ENCODE peak calls at places on chromosomes 4 and X, in five cellular contexts. One of them, this sample, is unnamed.

GRCh38 chrX:129979207-129979920 is 3.1 kb upstream of the BCORL1 start:
- DNase-seq in WERI-Rb-1: peak; percentile 17
- DNase-seq in Peyer's patch: no peak
- DNase-seq in A549: no peak
- DNase-seq in ovary: peak; percentile 42
- DNase-seq in this sample: no peak

GRCh38 chrX:44884944-44885343 is 12.0 kb downstream of the KDM6A start:
- DNase-seq in WERI-Rb-1: no peak
- DNase-seq in Peyer's patch: no peak
- DNase-seq in A549: no peak
- DNase-seq in ovary: no peak
- DNase-seq in this sample: no peak

GRCh38 chr4:173270312-173271027 is 63.7 kb downstream of the HMGB2 start:
- DNase-seq in WERI-Rb-1: no peak
- DNase-seq in Peyer's patch: no peak
- DNase-seq in A549: no peak
- DNase-seq in ovary: no peak
- DNase-seq in this sample: no peak

GRCh38 chr4:7361256-7361655 is 73.5 kb downstream of the PSAPL1 start:
- DNase-seq in WERI-Rb-1: no peak
- DNase-seq in Peyer's patch: no peak
- DNase-seq in A549: no peak
- DNase-seq in ovary: peak; percentile 70
- DNase-seq in this sample: no peak

GRCh38 chrX:129845616-129846190 is 2.0 kb upstream of the ZDHHC9 start:
- DNase-seq in WERI-Rb-1: no peak
- DNase-seq in Peyer's patch: no peak
- DNase-seq in A549: no peak
- DNase-seq in ovary: no peak
- DNase-seq in this sample: no peak

GRCh38 chr4:184355111-184355604 is 119.2 kb downstream of the IRF2 start:
- DNase-seq in WERI-Rb-1: no peak
- DNase-seq in Peyer's patch: no peak
- DNase-seq in A549: no peak
- DNase-seq in ovary: no peak
- DNase-seq in this sample: no peak

GRCh38 chr4:151267822-151268535 is 9.0 kb upstream of the PRSS48 start:
- DNase-seq in WERI-Rb-1: no peak
- DNase-seq in Peyer's patch: no peak
- DNase-seq in A549: no peak
- DNase-seq in ovary: no peak
- DNase-seq in this sample: no peak

GRCh38 chr4:33722800-33723511 is 2521.4 kb downstream of the ARAP2 start:
- DNase-seq in WERI-Rb-1: no peak
- DNase-seq in Peyer's patch: no peak
- DNase-seq in A549: no peak
- DNase-seq in ovary: no peak
- DNase-seq in this sample: no peak

GRCh38 chr4:147481577-147482109 is 746 bp downstream of the EDNRA start:
- DNase-seq in WERI-Rb-1: no peak
- DNase-seq in Peyer's patch: no peak
- DNase-seq in A549: no peak
- DNase-seq in ovary: peak; percentile 54
- DNase-seq in this sample: no peak

GRCh38 chrX:2398341-2398656 is 102.5 kb downstream of the DHRSX start:
- DNase-seq in WERI-Rb-1: no peak
- DNase-seq in Peyer's patch: no peak
- DNase-seq in A549: no peak
- DNase-seq in ovary: no peak
- DNase-seq in this sample: no peak

GRCh38 chrX:2401201-2401589 is 99.6 kb downstream of the DHRSX start:
- DNase-seq in WERI-Rb-1: no peak
- DNase-seq in Peyer's patch: no peak
- DNase-seq in A549: no peak
- DNase-seq in ovary: no peak
- DNase-seq in this sample: peak; percentile 54

GRCh38 chrX:2404816-2405215 is 96.0 kb downstream of the DHRSX start:
- DNase-seq in WERI-Rb-1: no peak
- DNase-seq in Peyer's patch: no peak
- DNase-seq in A549: no peak
- DNase-seq in ovary: no peak
- DNase-seq in this sample: peak; percentile 17

GRCh38 chrX:2402361-2402690 is 98.5 kb downstream of the DHRSX start:
- DNase-seq in WERI-Rb-1: no peak
- DNase-seq in Peyer's patch: no peak
- DNase-seq in A549: no peak
- DNase-seq in ovary: no peak
- DNase-seq in this sample: no peak

DNA sequence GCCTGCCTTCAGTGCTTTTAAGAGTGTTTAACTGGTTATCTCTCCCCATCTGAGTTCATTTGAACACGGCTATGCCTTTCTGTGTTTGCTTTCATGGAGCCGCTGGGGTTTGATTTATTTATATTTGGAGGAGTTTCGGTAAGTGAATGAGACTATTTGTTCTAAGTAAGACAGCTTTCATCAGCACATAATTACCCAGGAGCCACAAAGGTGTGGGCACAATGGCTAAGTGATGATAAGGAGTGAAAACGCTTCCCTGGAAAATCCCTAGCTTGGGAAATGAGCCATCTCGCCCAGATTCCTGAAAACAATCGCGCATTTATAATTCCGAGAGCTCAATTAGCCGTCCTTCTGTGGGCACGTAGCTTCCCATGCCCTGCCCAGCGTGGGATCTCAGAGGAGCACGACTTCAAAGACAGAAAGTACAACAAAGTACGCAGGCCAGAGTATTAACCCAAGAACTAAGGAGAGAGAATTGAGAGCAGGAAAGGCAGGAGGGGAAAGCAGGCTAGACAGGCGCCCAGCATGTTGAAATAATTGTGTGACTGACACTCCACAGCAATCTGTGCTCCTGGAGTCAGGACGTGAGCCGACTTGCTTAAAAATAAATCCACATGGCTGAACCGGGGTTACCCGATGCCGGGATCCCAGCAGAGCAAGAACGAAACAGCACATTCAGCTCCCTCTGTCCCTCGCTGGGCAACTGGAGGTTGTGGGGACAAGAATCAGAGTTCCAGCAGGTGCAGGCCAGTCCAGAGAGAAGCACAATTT is 99.0 kb downstream of the DHRSX start:
- DNase-seq in WERI-Rb-1: no peak
- DNase-seq in Peyer's patch: no peak
- DNase-seq in A549: no peak
- DNase-seq in ovary: no peak
- DNase-seq in this sample: peak; percentile 72
- H3K4me3 ChIP-seq in WERI-Rb-1: no peak overlapping the region
- H3K4me3 ChIP-seq in Peyer's patch: no peak overlapping the region
- H3K4me3 ChIP-seq in A549: no peak overlapping the region
- H3K4me3 ChIP-seq in ovary: no peak overlapping the region
- H3K4me3 ChIP-seq in this sample: peak overlapping the region; percentile 2

DNA sequence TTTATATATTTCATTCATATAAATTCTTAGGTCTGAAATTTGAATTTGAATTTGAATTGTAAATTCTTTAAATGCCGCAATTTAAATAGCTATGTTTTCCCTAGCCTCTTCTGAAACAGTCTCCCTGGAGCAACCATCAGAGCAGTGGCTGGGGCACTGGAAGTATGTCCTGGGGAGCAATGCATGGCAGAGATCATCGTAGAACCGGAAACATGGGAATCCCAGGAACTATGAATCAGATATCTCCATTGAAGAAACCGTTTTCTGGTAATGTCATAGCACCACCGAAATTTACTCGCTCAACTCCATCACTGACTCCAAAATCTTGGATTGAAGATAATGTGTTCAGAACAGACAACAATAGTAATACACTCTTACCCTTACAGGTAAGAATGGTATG is 4.9 kb downstream of the CPEB2 start:
- DNase-seq in WERI-Rb-1: no peak
- DNase-seq in Peyer's patch: no peak
- DNase-seq in A549: no peak
- DNase-seq in ovary: no peak
- DNase-seq in this sample: no peak
- H3K4me3 ChIP-seq in WERI-Rb-1: no peak overlapping the region
- H3K4me3 ChIP-seq in Peyer's patch: no peak overlapping the region
- H3K4me3 ChIP-seq in A549: peak overlapping the region; percentile 71
- H3K4me3 ChIP-seq in ovary: no peak overlapping the region
- H3K4me3 ChIP-seq in this sample: no peak overlapping the region

GRCh38 chr4:128800305-128800704 is 9.2 kb upstream of the JADE1 start:
- DNase-seq in WERI-Rb-1: no peak
- DNase-seq in Peyer's patch: no peak
- DNase-seq in A549: no peak
- DNase-seq in ovary: no peak
- DNase-seq in this sample: no peak

GRCh38 chr4:128803783-128804182 is 5.7 kb upstream of the JADE1 start:
- DNase-seq in WERI-Rb-1: no peak
- DNase-seq in Peyer's patch: no peak
- DNase-seq in A549: no peak
- DNase-seq in ovary: no peak
- DNase-seq in this sample: no peak

GRCh38 chr4:128802680-128803628 is 6.5 kb upstream of the JADE1 start:
- DNase-seq in WERI-Rb-1: no peak
- DNase-seq in Peyer's patch: no peak
- DNase-seq in A549: no peak
- DNase-seq in ovary: no peak
- DNase-seq in this sample: no peak
- H3K4me3 ChIP-seq in WERI-Rb-1: no peak overlapping the region
- H3K4me3 ChIP-seq in Peyer's patch: no peak overlapping the region
- H3K4me3 ChIP-seq in A549: no peak overlapping the region
- H3K4me3 ChIP-seq in ovary: no peak overlapping the region
- H3K4me3 ChIP-seq in this sample: no peak overlapping the region

DNA sequence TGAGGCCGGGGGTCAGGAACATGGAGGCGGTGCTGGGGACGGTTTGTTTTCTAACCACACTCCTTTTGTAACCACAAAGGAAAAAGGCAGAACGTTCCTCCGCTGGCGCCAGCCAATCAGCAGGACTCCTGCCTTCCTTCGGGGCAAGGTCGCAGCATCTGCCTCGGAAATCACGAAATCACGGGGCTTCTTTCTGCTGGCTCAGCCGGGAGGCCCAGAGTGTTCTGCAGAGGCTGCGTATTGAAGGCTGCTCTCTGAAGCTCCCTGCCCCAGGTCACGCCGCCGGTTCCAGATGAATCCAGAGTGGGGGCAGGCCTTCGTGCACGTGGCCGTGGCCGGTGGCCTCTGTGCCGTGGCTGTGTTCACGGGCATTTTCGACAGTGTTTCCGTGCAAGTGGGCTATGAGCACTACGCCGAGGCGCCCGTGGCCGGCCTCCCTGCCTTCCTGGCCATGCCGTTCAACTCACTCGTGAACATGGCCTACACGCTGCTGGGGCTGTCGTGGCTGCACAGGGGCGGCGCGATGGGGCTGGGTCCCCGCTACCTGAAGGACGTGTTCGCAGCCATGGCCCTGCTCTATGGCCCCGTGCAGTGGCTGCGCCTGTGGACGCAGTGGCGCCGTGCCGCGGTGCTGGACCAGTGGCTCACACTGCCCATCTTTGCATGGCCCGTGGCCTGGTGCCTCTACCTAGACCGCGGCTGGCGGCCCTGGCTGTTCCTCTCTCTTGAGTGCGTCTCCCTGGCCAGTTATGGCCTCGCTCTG is 9.4 kb downstream of the TMEM187 start:
- DNase-seq in WERI-Rb-1: no peak
- DNase-seq in Peyer's patch: no peak
- DNase-seq in A549: no peak
- DNase-seq in ovary: peak; percentile 77
- DNase-seq in this sample: no peak
- H3K4me3 ChIP-seq in WERI-Rb-1: no peak overlapping the region
- H3K4me3 ChIP-seq in Peyer's patch: peak overlapping the region; percentile 20
- H3K4me3 ChIP-seq in A549: no peak overlapping the region
- H3K4me3 ChIP-seq in ovary: no peak overlapping the region
- H3K4me3 ChIP-seq in this sample: no peak overlapping the region

GRCh38 chr4:112522389-112522788 is 6.4 kb upstream of the NEUROG2 start:
- DNase-seq in WERI-Rb-1: no peak
- DNase-seq in Peyer's patch: no peak
- DNase-seq in A549: no peak
- DNase-seq in ovary: no peak
- DNase-seq in this sample: no peak
- H3K4me3 ChIP-seq in WERI-Rb-1: no peak overlapping the region
- H3K4me3 ChIP-seq in Peyer's patch: no peak overlapping the region
- H3K4me3 ChIP-seq in A549: no peak overlapping the region
- H3K4me3 ChIP-seq in ovary: no peak overlapping the region
- H3K4me3 ChIP-seq in this sample: no peak overlapping the region

GRCh38 chr4:88007304-88008132 is at the start of gene PKD2:
- DNase-seq in WERI-Rb-1: peak; percentile 86
- DNase-seq in Peyer's patch: peak; percentile 91
- DNase-seq in A549: peak; percentile 49
- DNase-seq in ovary: peak; percentile 91
- DNase-seq in this sample: peak; percentile 76

GRCh38 chr4:88008133-88008621 is 742 bp downstream of the PKD2 start:
- DNase-seq in WERI-Rb-1: peak; percentile 47
- DNase-seq in Peyer's patch: peak; percentile 59
- DNase-seq in A549: peak; percentile 30
- DNase-seq in ovary: peak; percentile 53
- DNase-seq in this sample: peak; percentile 28

GRCh38 chr4:88008624-88009235 is 1.3 kb downstream of the PKD2 start:
- DNase-seq in WERI-Rb-1: no peak
- DNase-seq in Peyer's patch: no peak
- DNase-seq in A549: no peak
- DNase-seq in ovary: no peak
- DNase-seq in this sample: no peak

GRCh38 chr4:88005086-88005485 is 2.3 kb upstream of the PKD2 start:
- DNase-seq in WERI-Rb-1: no peak
- DNase-seq in Peyer's patch: no peak
- DNase-seq in A549: no peak
- DNase-seq in ovary: no peak
- DNase-seq in this sample: no peak

GRCh38 chr4:88006956-88007303 is 505 bp upstream of the PKD2 start:
- DNase-seq in WERI-Rb-1: no peak
- DNase-seq in Peyer's patch: no peak
- DNase-seq in A549: no peak
- DNase-seq in ovary: no peak
- DNase-seq in this sample: no peak
- H3K4me3 ChIP-seq in WERI-Rb-1: peak overlapping the region; percentile 87
- H3K4me3 ChIP-seq in Peyer's patch: peak overlapping the region; percentile 73
- H3K4me3 ChIP-seq in A549: peak overlapping the region; percentile 98
- H3K4me3 ChIP-seq in ovary: peak overlapping the region; percentile 94
- H3K4me3 ChIP-seq in this sample: peak overlapping the region; percentile 86

GRCh38 chr4:78737951-78738350 is 38.2 kb upstream of the BMP2K start:
- DNase-seq in WERI-Rb-1: no peak
- DNase-seq in Peyer's patch: no peak
- DNase-seq in A549: no peak
- DNase-seq in ovary: no peak
- DNase-seq in this sample: no peak

GRCh38 chr4:78737020-78737419 is 39.1 kb upstream of the BMP2K start:
- DNase-seq in WERI-Rb-1: no peak
- DNase-seq in Peyer's patch: no peak
- DNase-seq in A549: no peak
- DNase-seq in ovary: no peak
- DNase-seq in this sample: no peak

GRCh38 chr4:78732332-78733104 is 43.6 kb upstream of the BMP2K start:
- DNase-seq in WERI-Rb-1: no peak
- DNase-seq in Peyer's patch: no peak
- DNase-seq in A549: no peak
- DNase-seq in ovary: no peak
- DNase-seq in this sample: no peak

GRCh38 chr4:78735697-78736096 is 40.5 kb upstream of the BMP2K start:
- DNase-seq in WERI-Rb-1: no peak
- DNase-seq in Peyer's patch: no peak
- DNase-seq in A549: no peak
- DNase-seq in ovary: no peak
- DNase-seq in this sample: no peak

GRCh38 chr4:78734451-78735003 is 41.6 kb upstream of the BMP2K start:
- DNase-seq in WERI-Rb-1: no peak
- DNase-seq in Peyer's patch: no peak
- DNase-seq in A549: no peak
- DNase-seq in ovary: no peak
- DNase-seq in this sample: no peak
- H3K4me3 ChIP-seq in WERI-Rb-1: no peak overlapping the region
- H3K4me3 ChIP-seq in Peyer's patch: no peak overlapping the region
- H3K4me3 ChIP-seq in A549: no peak overlapping the region
- H3K4me3 ChIP-seq in ovary: no peak overlapping the region
- H3K4me3 ChIP-seq in this sample: no peak overlapping the region

This sample was measured in prostate gland.